ENCODE peak calls at places on chromosomes 13 and 19, in six cellular contexts. G is heart right ventricle, Q is activated B cell treated with CpG ODN at 0.5 μM for 24 hours, T is endodermal cell, W is adrenal gland, P is breast epithelium. J is an unnamed sample.

GRCh38 chr13:74576504-74576903 is 442.3 kb upstream of the KLF12 start:
- DNase-seq in W (no peak), T (no peak), Q (no peak), P (no peak), G (no peak), J (no peak)

GRCh38 chr13:108609353-108609752 is 20.1 kb upstream of the MYO16 start:
- DNase-seq in Q (no peak), W (no peak), G (no peak), P (no peak), T (no peak), J (no peak)

GRCh38 chr13:100235311-100235901 is 146.5 kb downstream of the PCCA start:
- DNase-seq in G (peak), P (no peak), T (no peak), Q (no peak), W (no peak), J (no peak)

GRCh38 chr19:13055213-13056051 is 47.2 kb downstream of the LYL1 start:
- DNase-seq in T (peak), P (peak), G (peak), W (peak), Q (no peak), J (peak)

GRCh38 chr19:54708781-54709180 is 15.5 kb upstream of the KIR3DL3 start:
- DNase-seq in G (no peak), W (no peak), Q (no peak), T (no peak), P (peak), J (no peak)

GRCh38 chr13:81929988-81930387 is 1589.1 kb upstream of the SPRY2 start:
- DNase-seq in G (no peak), P (no peak), Q (no peak), W (no peak), T (peak), J (no peak)

GRCh38 chr13:110116072-110116487 is 190.9 kb downstream of the COL4A1 start:
- DNase-seq in Q (peak), W (peak), P (no peak), T (peak), G (no peak), J (peak)

GRCh38 chr19:30479231-30479630 is 107.0 kb downstream of the ZNF536 start:
- DNase-seq in W (peak), G (no peak), T (no peak), Q (no peak), P (no peak), J (no peak)

GRCh38 chr19:281992-282391 is 9.2 kb downstream of the PLPP2 start:
- DNase-seq in G (no peak), P (no peak), W (no peak), Q (no peak), T (peak), J (no peak)
- TF ChIP-seq CTCF in G (no peak), P (no peak), W (no peak), Q (no peak), T (peak), J (no peak)

DNA sequence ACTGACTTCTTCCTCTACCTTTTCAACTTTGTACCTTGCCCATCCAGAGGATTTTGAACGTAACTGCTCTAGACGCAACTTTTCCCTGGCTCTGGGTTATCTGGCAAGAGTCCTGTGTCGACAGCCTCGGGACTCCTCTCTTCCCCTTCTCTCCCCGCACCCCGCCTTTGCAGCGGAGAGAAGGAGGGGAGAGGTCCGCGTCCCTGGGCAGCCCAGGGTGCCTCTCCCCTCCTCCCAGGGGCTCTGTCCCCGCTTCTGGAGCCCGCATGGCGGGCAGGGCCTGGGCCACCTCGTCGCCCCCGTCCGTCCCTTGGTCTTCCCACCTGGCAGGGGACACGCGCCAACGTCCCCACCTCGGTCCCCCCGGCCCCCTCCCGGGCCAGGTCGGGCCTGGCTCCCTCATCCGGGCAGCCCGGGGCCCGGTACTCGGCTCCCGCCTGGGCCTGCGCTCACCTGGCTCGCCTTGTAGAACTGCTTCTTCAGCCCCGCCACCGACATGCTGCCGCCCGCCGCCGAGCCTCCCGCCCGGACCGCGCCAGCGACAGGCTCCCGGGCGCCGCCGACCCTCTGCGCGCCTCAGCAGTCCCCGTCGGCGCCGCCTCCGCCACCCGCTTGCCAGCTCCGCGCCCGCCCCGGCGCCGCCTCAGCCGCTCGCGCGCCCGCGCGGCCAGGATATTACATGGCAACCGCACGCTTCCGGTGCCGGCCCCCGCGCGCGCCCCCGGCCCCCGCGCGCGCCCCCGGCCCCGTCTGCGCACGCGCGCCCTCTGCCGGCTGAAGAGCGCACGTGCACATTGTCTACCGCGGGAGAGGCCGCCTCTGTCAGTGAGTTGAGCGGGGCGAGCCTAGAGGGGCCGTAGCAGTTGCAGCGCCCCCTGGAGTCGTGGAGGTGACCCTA is at the start of gene SH3GL1:
- DNase-seq in T (peak), P (peak), Q (peak), W (peak), G (peak), J (peak)
- TF ChIP-seq CTCF in T (peak), P (peak), Q (peak), W (no peak), G (peak), J (peak)

DNA sequence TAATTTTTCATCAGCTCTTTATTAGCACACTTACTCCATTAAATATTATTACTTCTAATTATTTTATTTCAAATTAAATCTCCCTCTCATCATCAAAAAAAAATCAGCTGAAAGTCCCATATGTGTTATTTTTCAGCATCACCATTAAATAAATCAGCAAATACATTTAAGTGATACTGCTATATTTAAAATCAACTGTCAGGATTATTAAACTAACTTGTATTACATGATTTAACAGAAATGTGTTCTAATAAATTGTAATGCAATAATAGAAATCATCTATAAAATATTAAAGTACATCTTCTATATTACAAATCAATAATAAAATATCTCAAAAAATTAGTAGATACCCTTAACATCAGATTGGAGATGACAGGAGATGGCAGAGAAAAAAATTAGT is 538.6 kb upstream of the MIR17HG start:
- DNase-seq in P (no peak), G (no peak), Q (no peak), T (no peak), W (no peak), J (no peak)
- TF ChIP-seq CTCF in P (no peak), G (no peak), Q (no peak), T (no peak), W (no peak), J (no peak)

GRCh38 chr13:47588676-47589075 is 412.4 kb downstream of the SUCLA2 start:
- DNase-seq in T (no peak), Q (no peak), W (no peak), G (no peak), P (no peak), J (no peak)
- TF ChIP-seq CTCF in T (peak), Q (no peak), W (no peak), G (no peak), P (no peak), J (peak)

DNA sequence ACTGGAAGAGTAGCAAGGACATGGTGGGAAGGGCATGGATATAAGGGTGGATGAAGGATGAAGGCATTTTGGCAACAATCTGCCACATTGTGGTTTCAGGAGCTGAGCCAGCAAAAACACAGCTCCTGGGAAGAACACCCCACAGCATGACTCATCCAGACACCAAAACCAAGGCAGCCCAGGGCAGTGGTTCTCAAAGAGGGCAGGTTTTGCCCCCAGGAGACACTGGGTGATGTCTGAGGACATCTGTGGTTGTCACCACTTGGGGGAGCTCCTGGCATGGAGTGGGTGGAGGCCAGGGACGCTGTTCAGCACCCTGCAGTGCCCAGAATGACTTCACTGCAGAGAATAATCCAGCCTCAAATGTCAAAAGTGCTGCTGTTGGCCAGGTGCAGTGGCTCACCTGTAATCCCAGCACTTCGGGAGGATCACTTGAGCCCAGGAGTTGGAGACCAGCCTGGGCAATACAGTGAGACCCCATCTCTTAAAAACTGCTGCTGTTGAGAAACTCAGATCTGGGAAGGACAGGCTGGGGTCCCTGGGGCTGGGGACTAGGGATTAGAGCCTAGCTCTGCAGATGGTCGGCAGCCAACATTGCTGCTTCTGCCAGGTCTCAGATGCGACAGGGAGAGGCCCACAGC is 16.1 kb downstream of the ZFR2 start:
- DNase-seq in W (no peak), T (peak), P (no peak), Q (no peak), G (peak), J (no peak)
- TF ChIP-seq CTCF in W (no peak), T (peak), P (no peak), Q (no peak), G (peak), J (no peak)

DNA sequence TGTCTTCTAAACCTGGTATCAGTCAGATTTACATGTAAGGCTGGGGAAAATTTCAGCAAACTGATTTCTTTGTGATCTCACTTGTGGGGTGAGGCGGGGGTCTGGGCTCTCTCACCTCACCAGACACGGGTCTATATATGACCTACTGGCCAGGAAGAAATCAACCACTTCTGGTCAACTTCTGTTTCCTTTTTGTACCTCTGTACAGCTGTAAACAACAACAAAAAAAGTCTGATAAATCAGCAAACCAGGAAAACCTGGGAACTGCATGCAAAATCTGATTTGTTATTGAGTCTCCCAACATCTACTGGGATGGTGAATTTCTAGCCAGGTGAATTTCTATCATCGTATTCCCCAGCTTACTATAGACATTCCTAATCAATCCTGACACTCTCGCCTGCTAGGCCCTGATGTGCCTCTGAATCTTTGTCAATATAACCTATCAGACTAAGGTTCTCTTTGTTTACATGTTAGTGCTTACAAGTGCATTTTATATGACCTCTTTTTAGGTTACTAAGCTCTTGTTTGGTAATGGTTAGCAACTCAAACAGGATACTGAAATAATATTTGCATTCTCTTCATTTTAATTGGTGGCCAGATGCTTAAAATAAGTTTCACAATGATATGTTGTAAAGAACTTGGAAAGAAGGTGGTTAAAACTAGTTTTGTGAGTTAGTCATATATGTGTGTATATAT is 77.7 kb downstream of the LRRC63 start:
- DNase-seq in G (no peak), W (no peak), T (no peak), Q (no peak), P (no peak), J (no peak)
- TF ChIP-seq CTCF in G (no peak), W (no peak), T (no peak), Q (no peak), P (no peak), J (no peak)